ENCODE peak calls at places on chromosomes 2 and 18, in six cellular contexts. Z is Panc1, L is endothelial cell of umbilical vein, M is astrocyte of the spinal cord, X is neural progenitor cell, C is fibroblast of the aortic adventitia. J is an unnamed sample.

GRCh38 chr2:24382363-24383021 is 22.2 kb upstream of the ITSN2 start:
- DNase-seq in Z (peak; percentile 61), L (peak; percentile 66), M (peak; percentile 68), C (peak; percentile 75), X (peak; percentile 76), J (peak; percentile 76)

GRCh38 chr2:144875996-144876395 is 356.1 kb upstream of the ZEB2 start:
- DNase-seq in X (no peak), M (peak; percentile 22), Z (no peak), C (peak; percentile 1), L (no peak), J (no peak)

GRCh38 chr2:101030866-101031554 is 28.9 kb downstream of the RPL31 start:
- DNase-seq in M (no peak), Z (no peak), X (no peak), L (no peak), C (no peak), J (no peak)

GRCh38 chr2:121650554-121650930 is 1.3 kb upstream of the CLASP1 start:
- DNase-seq in C (no peak), M (peak; percentile 29), L (no peak), X (peak; percentile 44), Z (no peak), J (no peak)

GRCh38 chr18:53909668-53910067 is 314.8 kb downstream of the MBD2 start:
- DNase-seq in M (peak; percentile 39), X (no peak), L (no peak), Z (no peak), C (peak; percentile 9), J (peak; percentile 34)

GRCh38 chr2:6820903-6821584 is 44.7 kb downstream of the CMPK2 start:
- DNase-seq in M (no peak), C (no peak), L (no peak), X (no peak), Z (no peak), J (no peak)

GRCh38 chr2:240519396-240520142 is 38.2 kb downstream of the ANKMY1 start:
- DNase-seq in Z (no peak), C (peak; percentile 50), L (no peak), M (peak; percentile 14), X (peak; percentile 24), J (peak; percentile 41)

GRCh38 chr2:205686231-205687017 is 4.1 kb downstream of the NRP2 start:
- DNase-seq in C (no peak), M (no peak), L (peak; percentile 51), X (peak; percentile 59), Z (no peak), J (no peak)

GRCh38 chr18:76149728-76150127 is 345.3 kb downstream of the ZNF516 start:
- DNase-seq in X (no peak), M (no peak), L (no peak), Z (no peak), C (no peak), J (no peak)

GRCh38 chr18:755506-755905 is 43.1 kb upstream of the ENOSF1 start:
- DNase-seq in X (no peak), L (no peak), C (no peak), M (no peak), Z (no peak), J (no peak)

GRCh38 chr18:63951302-63951705 is 2.2 kb downstream of the HMSD start:
- DNase-seq in L (no peak), X (no peak), C (no peak), Z (no peak), M (peak; percentile 59), J (no peak)

GRCh38 chr2:105821428-105822125 is 76.9 kb downstream of the NCK2 start:
- DNase-seq in L (no peak), X (no peak), Z (no peak), M (no peak), C (no peak), J (no peak)

GRCh38 chr2:42846026-42846425 is 53.6 kb upstream of the HAAO start:
- DNase-seq in X (no peak), L (no peak), Z (no peak), M (no peak), C (no peak), J (no peak)

GRCh38 chr18:55587341-55588000 is 521 bp downstream of the TCF4 start:
- DNase-seq in L (peak; percentile 63), M (peak; percentile 56), X (peak; percentile 63), Z (no peak), C (peak; percentile 58), J (peak; percentile 67)

GRCh38 chr2:37886745-37887144 is 38.3 kb upstream of the RMDN2 start:
- DNase-seq in M (peak; percentile 83), C (peak; percentile 71), X (no peak), L (no peak), Z (no peak), J (peak; percentile 27)

GRCh38 chr2:94870392-94871225 is 621 bp upstream of the TEKT4 start:
- DNase-seq in L (no peak), X (no peak), M (no peak), C (no peak), Z (no peak), J (no peak)

GRCh38 chr2:16656087-16656486 is 9.5 kb downstream of the CYRIA start:
- DNase-seq in X (peak; percentile 25), C (no peak), Z (no peak), M (no peak), L (no peak), J (no peak)

GRCh38 chr18:76673281-76674005 is 148.9 kb upstream of the ZNF236 start:
- DNase-seq in L (no peak), Z (no peak), X (no peak), C (no peak), M (no peak), J (no peak)

GRCh38 chr2:219116776-219117646 is 43.6 kb downstream of the NHEJ1 start:
- DNase-seq in C (no peak), X (no peak), M (no peak), L (no peak), Z (no peak), J (no peak)

GRCh38 chr2:950627-950992 is at the start of gene SNTG2:
- DNase-seq in C (no peak), L (no peak), M (no peak), X (peak; percentile 79), Z (no peak), J (no peak)

GRCh38 chr2:170017848-170018492 is 160.0 kb upstream of the MYO3B start:
- DNase-seq in X (no peak), M (no peak), Z (no peak), L (no peak), C (peak; percentile 91), J (peak; percentile 72)

GRCh38 chr18:76610933-76611749 is 116.1 kb upstream of the ZNF516 start:
- DNase-seq in Z (no peak), C (peak; percentile 65), L (no peak), M (peak; percentile 45), X (no peak), J (peak; percentile 38)

GRCh38 chr2:137865954-137866540 is 98.2 kb upstream of the HNMT start:
- DNase-seq in C (peak; percentile 57), L (peak; percentile 53), Z (peak; percentile 27), X (peak; percentile 70), M (peak; percentile 54), J (peak; percentile 65)

GRCh38 chr18:7466190-7466589 is 100.9 kb upstream of the PTPRM start:
- DNase-seq in M (no peak), X (no peak), Z (no peak), C (no peak), L (no peak), J (no peak)

GRCh38 chr18:5058768-5059539 is 138.1 kb downstream of the AKAIN1 start:
- DNase-seq in C (no peak), X (no peak), Z (no peak), L (no peak), M (no peak), J (no peak)

GRCh38 chr2:155250800-155251199 is 552.3 kb downstream of the KCNJ3 start:
- DNase-seq in X (peak; percentile 44), C (no peak), L (peak; percentile 17), M (no peak), Z (peak; percentile 7), J (no peak)
- TF ChIP-seq CTCF in X (peak; percentile 58), C (no peak), L (peak; percentile 30), M (peak; percentile 33), Z (peak; percentile 52), J (no peak)

GRCh38 chr18:37524546-37525301 is 40.9 kb downstream of the CELF4 start:
- DNase-seq in X (peak; percentile 76), M (no peak), Z (no peak), L (no peak), C (no peak), J (no peak)
- H3K4me3 ChIP-seq in X (peak overlapping the region; percentile 55), M (no peak overlapping the region), Z (no peak overlapping the region), L (no peak overlapping the region), C (no peak overlapping the region), J (no peak overlapping the region)

GRCh38 chr2:69250981-69251380 is 136.0 kb downstream of the GFPT1 start:
- DNase-seq in L (no peak), Z (no peak), C (no peak), M (no peak), X (no peak), J (no peak)

GRCh38 chr2:69253033-69253535 is 133.9 kb downstream of the GFPT1 start:
- DNase-seq in X (no peak), L (peak; percentile 41), C (peak; percentile 60), Z (no peak), M (no peak), J (peak; percentile 48)

GRCh38 chr2:69243652-69244051 is 143.4 kb downstream of the GFPT1 start:
- DNase-seq in X (no peak), M (no peak), C (no peak), L (no peak), Z (no peak), J (no peak)

GRCh38 chr2:69244889-69245288 is 142.1 kb downstream of the GFPT1 start:
- DNase-seq in Z (no peak), L (no peak), C (no peak), M (no peak), X (no peak), J (no peak)

GRCh38 chr2:69248232-69248631 is 138.8 kb downstream of the GFPT1 start:
- DNase-seq in X (no peak), L (no peak), Z (no peak), C (no peak), M (no peak), J (no peak)
- TF ChIP-seq CTCF in X (no peak), L (no peak), Z (no peak), C (no peak), M (no peak), J (no peak)

DNA sequence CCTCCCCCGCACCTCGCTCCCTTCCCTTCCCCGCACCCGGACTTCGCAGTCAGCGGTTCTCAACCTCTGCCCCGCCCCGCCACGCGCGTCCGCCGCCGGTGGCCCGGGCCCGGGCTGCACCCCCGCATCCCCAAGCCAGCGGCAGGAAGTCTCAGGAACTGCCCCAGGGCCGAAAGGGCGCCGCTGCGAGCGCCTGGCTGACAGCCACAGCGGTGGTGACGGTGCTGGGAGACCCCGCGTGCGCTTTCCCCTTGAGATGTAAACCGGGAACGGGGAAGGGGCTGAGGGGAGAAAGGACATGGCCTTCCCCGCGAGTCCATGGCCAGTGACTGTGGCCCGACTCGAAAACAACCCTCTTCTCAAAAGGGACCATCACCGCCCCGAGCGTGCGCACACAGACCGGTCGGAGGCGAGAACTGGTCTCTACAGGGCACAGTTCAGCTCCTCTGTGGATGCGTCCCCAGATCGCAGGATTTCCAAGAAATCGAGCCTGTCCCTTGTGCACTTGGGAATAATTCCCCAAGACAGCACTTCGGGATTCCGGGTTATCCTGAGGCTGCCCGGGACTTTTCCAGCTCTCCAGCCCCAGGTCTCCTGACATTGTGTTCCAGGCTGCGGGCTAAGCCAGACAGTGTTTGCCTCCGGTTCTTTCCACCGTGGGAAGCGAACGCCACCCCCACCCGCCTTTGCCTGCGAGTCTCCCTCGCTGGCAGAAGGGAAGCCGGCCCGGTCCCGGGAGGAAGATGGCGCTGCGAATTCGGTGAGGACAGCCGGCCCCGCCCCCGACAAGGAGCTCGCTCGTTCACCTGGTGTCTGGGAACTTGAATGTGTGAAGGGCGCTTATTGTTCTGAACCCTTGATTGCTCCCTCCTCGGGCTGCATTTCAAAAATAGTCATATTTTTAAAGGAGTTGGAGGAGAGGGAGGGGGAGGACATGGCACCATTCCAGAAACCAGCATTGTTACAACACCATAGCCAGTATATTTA is 2.7 kb downstream of the LRATD1 start:
- DNase-seq in M (peak; percentile 75), L (peak; percentile 22), X (peak; percentile 67), C (peak; percentile 45), Z (no peak), J (peak; percentile 52)
- H3K4me3 ChIP-seq in M (peak overlapping the region; percentile 55), L (no peak overlapping the region), X (peak overlapping the region; percentile 69), C (peak overlapping the region; percentile 45), Z (no peak overlapping the region), J (peak overlapping the region; percentile 23)